ENCODE peak calls at places on chromosomes 4 and X, in eight cellular contexts. S is NCI-H2081; A is NCI-H1092; K is HL-60; J is tibial artery; G is ACHN; V is NT2/D1; O is stimulated activated CD4-positive, alpha-beta T cell treated with anti-CD3 and anti-CD28 coated beads, Interleukin-4, amount 100 ng/mL, for 48 hours. T is an unnamed sample.

GRCh38 chrX:39752820-39753219 is 344.9 kb downstream of the BCOR start:
- DNase-seq in S (peak), A (peak), K (no peak), J (no peak), G (no peak), V (no peak), O (no peak), T (no peak)

GRCh38 chr4:145887241-145887964 is 51.2 kb downstream of the ZNF827 start:
- DNase-seq in S (no peak), A (no peak), K (no peak), J (no peak), G (no peak), V (no peak), O (no peak), T (no peak)

GRCh38 chrX:24202465-24203031 is 53.0 kb downstream of the ZFX start:
- DNase-seq in S (no peak), A (no peak), K (no peak), J (no peak), G (no peak), V (no peak), O (no peak), T (no peak)

GRCh38 chrX:70087857-70088256 is 25.6 kb downstream of the OTUD6A start:
- DNase-seq in S (no peak), A (no peak), K (no peak), J (no peak), G (no peak), V (no peak), O (no peak), T (no peak)

GRCh38 chr4:26206339-26206738 is 114.5 kb upstream of the RBPJ start:
- DNase-seq in S (no peak), A (peak), K (no peak), J (no peak), G (no peak), V (no peak), O (no peak), T (no peak)

GRCh38 chr4:48693856-48694574 is 86.1 kb downstream of the FRYL start:
- DNase-seq in S (no peak), A (no peak), K (no peak), J (no peak), G (no peak), V (no peak), O (no peak), T (no peak)

GRCh38 chr4:70508801-70509200 is 9.6 kb upstream of the AMTN start:
- DNase-seq in S (no peak), A (no peak), K (no peak), J (no peak), G (no peak), V (no peak), O (no peak), T (no peak)

GRCh38 chr4:190121759-190122158 is 51.8 kb upstream of the DUX4 start:
- DNase-seq in S (no peak), A (no peak), K (no peak), J (no peak), G (no peak), V (no peak), O (no peak), T (no peak)

GRCh38 chr4:182862921-182863320 is 54.3 kb downstream of the DCTD start:
- DNase-seq in S (peak), A (peak), K (no peak), J (no peak), G (no peak), V (no peak), O (no peak), T (no peak)

GRCh38 chrX:1451251-1451675 is 1.4 kb downstream of the ASMTL start:
- DNase-seq in S (no peak), A (no peak), K (no peak), J (peak), G (no peak), V (no peak), O (no peak), T (no peak)

GRCh38 chr4:17082186-17082585 is 183.7 kb upstream of the LDB2 start:
- DNase-seq in S (no peak), A (no peak), K (no peak), J (no peak), G (no peak), V (no peak), O (no peak), T (no peak)

GRCh38 chr4:145497199-145498149 is 15.8 kb downstream of the SMAD1 start:
- DNase-seq in S (no peak), A (no peak), K (no peak), J (no peak), G (no peak), V (no peak), O (no peak), T (no peak)

GRCh38 chr4:171308661-171309060 is 504.5 kb upstream of the GALNTL6 start:
- DNase-seq in S (no peak), A (no peak), K (no peak), J (no peak), G (no peak), V (no peak), O (no peak), T (no peak)

GRCh38 chrX:24760601-24761000 is 66.9 kb downstream of the POLA1 start:
- DNase-seq in S (no peak), A (no peak), K (no peak), J (no peak), G (no peak), V (no peak), O (no peak), T (no peak)

GRCh38 chr4:109350121-109350520 is 47.7 kb upstream of the COL25A1 start:
- DNase-seq in S (no peak), A (no peak), K (no peak), J (no peak), G (no peak), V (no peak), O (no peak), T (no peak)

GRCh38 chrX:20530319-20530979 is 263.7 kb upstream of the RPS6KA3 start:
- DNase-seq in S (peak), A (peak), K (no peak), J (peak), G (peak), V (peak), O (peak), T (peak)

GRCh38 chrX:116873678-116874077 is 410.9 kb upstream of the CT83 start:
- DNase-seq in S (no peak), A (no peak), K (no peak), J (no peak), G (no peak), V (no peak), O (no peak), T (no peak)

GRCh38 chr4:112147697-112148096 is 2.4 kb downstream of the FAM241A start:
- DNase-seq in S (no peak), A (no peak), K (no peak), J (no peak), G (no peak), V (no peak), O (no peak), T (no peak)

GRCh38 chr4:1356181-1356998 is 9.4 kb downstream of the UVSSA start:
- DNase-seq in S (peak), A (peak), K (no peak), J (no peak), G (peak), V (peak), O (no peak), T (peak)

GRCh38 chr4:47536956-47537355 is 51.9 kb downstream of the ATP10D start:
- DNase-seq in S (no peak), A (no peak), K (no peak), J (no peak), G (no peak), V (no peak), O (no peak), T (no peak)

GRCh38 chrX:39613997-39614679 is 483.6 kb downstream of the BCOR start:
- DNase-seq in S (no peak), A (peak), K (no peak), J (no peak), G (no peak), V (peak), O (peak), T (no peak)

GRCh38 chrX:15511563-15511962 is 11.0 kb downstream of the BMX start:
- DNase-seq in S (no peak), A (no peak), K (no peak), J (no peak), G (no peak), V (no peak), O (no peak), T (no peak)

GRCh38 chr4:106584590-106584989 is 216.0 kb upstream of the GIMD1 start:
- DNase-seq in S (no peak), A (no peak), K (no peak), J (no peak), G (no peak), V (no peak), O (no peak), T (no peak)

GRCh38 chrX:43448688-43449087 is 207.4 kb upstream of the MAOA start:
- DNase-seq in S (no peak), A (no peak), K (no peak), J (no peak), G (no peak), V (no peak), O (no peak), T (no peak)

GRCh38 chr4:57154191-57154590 is 44.0 kb upstream of the IGFBP7 start:
- DNase-seq in S (no peak), A (no peak), K (no peak), J (no peak), G (no peak), V (no peak), O (no peak), T (no peak)

GRCh38 chrX:149453030-149453429 is 52.1 kb downstream of the IDS start:
- DNase-seq in S (no peak), A (no peak), K (no peak), J (no peak), G (peak), V (no peak), O (no peak), T (peak)

GRCh38 chr4:86233681-86234080 is 126.2 kb downstream of the MAPK10 start:
- DNase-seq in S (no peak), A (no peak), K (no peak), J (no peak), G (no peak), V (no peak), O (no peak), T (no peak)

GRCh38 chrX:46376246-46376885 is 168.9 kb downstream of the ZNF674 start:
- DNase-seq in S (peak), A (peak), K (no peak), J (no peak), G (peak), V (peak), O (no peak), T (peak)

GRCh38 chr4:79048878-79049277 is 109.6 kb upstream of the PAQR3 start:
- DNase-seq in S (no peak), A (peak), K (no peak), J (no peak), G (no peak), V (no peak), O (no peak), T (no peak)

GRCh38 chrX:149512225-149512885 is 7.2 kb upstream of the IDS start:
- DNase-seq in S (no peak), A (peak), K (no peak), J (no peak), G (peak), V (no peak), O (peak), T (peak)

GRCh38 chr4:54159543-54159942 is 59.6 kb downstream of the GSX2 start:
- DNase-seq in S (no peak), A (no peak), K (no peak), J (no peak), G (no peak), V (no peak), O (no peak), T (no peak)

GRCh38 chr4:57059890-57060716 is 50.1 kb downstream of the IGFBP7 start:
- DNase-seq in S (no peak), A (no peak), K (no peak), J (no peak), G (no peak), V (no peak), O (no peak), T (no peak)

GRCh38 chr4:7398788-7399432 is 35.8 kb downstream of the PSAPL1 start:
- DNase-seq in S (no peak), A (peak), K (no peak), J (no peak), G (no peak), V (no peak), O (no peak), T (no peak)

T was measured in A549.